ENCODE peak calls at places on chromosomes 12 and 14, in ten cellular contexts. D is hepatocyte, T is upper lobe of right lung, X is ovary, H is tibial nerve, P is cardiac muscle cell, J is heart left ventricle, Y is PC-3, R is endothelial cell of umbilical vein, E is A549. A is an unnamed sample.
A peak's percentile ranks its signal among the peaks of the same experiment; 100 is the strongest.

GRCh38 chr12:88325076-88325827 is 183.1 kb downstream of the TMTC3 start:
- DNase-seq in D (peak; percentile 8), T (no peak), X (peak; percentile 12), H (no peak), P (no peak), J (no peak), Y (peak; percentile 92), R (peak; percentile 88), E (peak; percentile 65), A (peak; percentile 82)

GRCh38 chr14:105219043-105219612 is 29.2 kb upstream of the BTBD6 start:
- DNase-seq in D (no peak), T (no peak), X (no peak), H (no peak), P (no peak), J (no peak), Y (no peak), R (no peak), E (no peak), A (no peak)

GRCh38 chr12:108838194-108839010 is 19.0 kb downstream of the SSH1 start:
- DNase-seq in D (peak; percentile 77), T (peak; percentile 91), X (peak; percentile 71), H (peak; percentile 54), P (peak; percentile 91), J (peak; percentile 97), Y (peak; percentile 99), R (peak; percentile 100), E (peak; percentile 99), A (peak; percentile 100)

GRCh38 chr12:116432321-116432750 is 126.8 kb upstream of the MAP1LC3B2 start:
- DNase-seq in D (peak; percentile 52), T (no peak), X (no peak), H (no peak), P (no peak), J (no peak), Y (no peak), R (no peak), E (no peak), A (no peak)

GRCh38 chr14:103518416-103519042 is 4.1 kb downstream of the CKB start:
- DNase-seq in D (peak; percentile 84), T (peak; percentile 87), X (peak; percentile 80), H (peak; percentile 69), P (peak; percentile 68), J (peak; percentile 64), Y (peak; percentile 71), R (peak; percentile 32), E (peak; percentile 63), A (no peak)

GRCh38 chr12:57872362-57872761 is 25.8 kb upstream of the CTDSP2 start:
- DNase-seq in D (no peak), T (no peak), X (no peak), H (no peak), P (no peak), J (no peak), Y (no peak), R (no peak), E (no peak), A (no peak)

GRCh38 chr12:124565071-124565491 is 2.3 kb downstream of the NCOR2 start:
- DNase-seq in D (no peak), T (no peak), X (no peak), H (no peak), P (no peak), J (no peak), Y (no peak), R (no peak), E (no peak), A (no peak)

GRCh38 chr12:92987362-92987761 is 58.3 kb upstream of the EEA1 start:
- DNase-seq in D (peak; percentile 85), T (no peak), X (peak; percentile 50), H (peak; percentile 56), P (peak; percentile 84), J (no peak), Y (peak; percentile 87), R (peak; percentile 82), E (peak; percentile 71), A (peak; percentile 29)

GRCh38 chr12:57521475-57522018 is 1.1 kb upstream of the MBD6 start:
- DNase-seq in D (peak; percentile 85), T (peak; percentile 77), X (peak; percentile 71), H (peak; percentile 47), P (peak; percentile 69), J (peak; percentile 60), Y (no peak), R (no peak), E (peak; percentile 70), A (no peak)

GRCh38 chr14:81164167-81164774 is 56.5 kb downstream of the GTF2A1 start:
- DNase-seq in D (peak; percentile 73), T (no peak), X (peak; percentile 25), H (peak; percentile 59), P (peak; percentile 62), J (peak; percentile 54), Y (peak; percentile 89), R (peak; percentile 52), E (peak; percentile 82), A (no peak)

GRCh38 chr12:99977550-99977949 is 7.2 kb downstream of the ANKS1B start:
- DNase-seq in D (no peak), T (no peak), X (no peak), H (no peak), P (no peak), J (no peak), Y (no peak), R (no peak), E (no peak), A (no peak)

GRCh38 chr12:124994435-124994975 is 1.1 kb downstream of the BRI3BP start:
- DNase-seq in D (peak; percentile 49), T (no peak), X (no peak), H (no peak), P (no peak), J (no peak), Y (peak; percentile 27), R (no peak), E (peak; percentile 40), A (no peak)

GRCh38 chr14:74614508-74615495 is 2.8 kb upstream of the LTBP2 start:
- DNase-seq in D (no peak), T (no peak), X (no peak), H (no peak), P (no peak), J (no peak), Y (peak; percentile 65), R (no peak), E (no peak), A (no peak)

GRCh38 chr12:105318651-105319483 is 11.6 kb upstream of the C12orf75 start:
- DNase-seq in D (no peak), T (no peak), X (no peak), H (no peak), P (no peak), J (no peak), Y (no peak), R (no peak), E (no peak), A (no peak)

GRCh38 chr14:68094158-68094557 is 274.6 kb downstream of the RAD51B start:
- DNase-seq in D (no peak), T (no peak), X (no peak), H (no peak), P (no peak), J (no peak), Y (peak; percentile 42), R (no peak), E (no peak), A (no peak)

GRCh38 chr12:21656931-21657335 is 709 bp downstream of the LDHB start:
- DNase-seq in D (peak; percentile 62), T (peak; percentile 66), X (peak; percentile 31), H (peak; percentile 27), P (peak; percentile 53), J (peak; percentile 33), Y (peak; percentile 11), R (peak; percentile 69), E (peak; percentile 56), A (no peak)

GRCh38 chr14:104460920-104461651 is 118.5 kb upstream of the C14orf180 start:
- DNase-seq in D (peak; percentile 34), T (no peak), X (peak; percentile 78), H (no peak), P (peak; percentile 38), J (no peak), Y (no peak), R (no peak), E (no peak), A (no peak)

GRCh38 chr12:2290516-2291065 is 237.8 kb downstream of the CACNA1C start:
- DNase-seq in D (no peak), T (no peak), X (no peak), H (no peak), P (no peak), J (no peak), Y (no peak), R (no peak), E (no peak), A (no peak)

DNA sequence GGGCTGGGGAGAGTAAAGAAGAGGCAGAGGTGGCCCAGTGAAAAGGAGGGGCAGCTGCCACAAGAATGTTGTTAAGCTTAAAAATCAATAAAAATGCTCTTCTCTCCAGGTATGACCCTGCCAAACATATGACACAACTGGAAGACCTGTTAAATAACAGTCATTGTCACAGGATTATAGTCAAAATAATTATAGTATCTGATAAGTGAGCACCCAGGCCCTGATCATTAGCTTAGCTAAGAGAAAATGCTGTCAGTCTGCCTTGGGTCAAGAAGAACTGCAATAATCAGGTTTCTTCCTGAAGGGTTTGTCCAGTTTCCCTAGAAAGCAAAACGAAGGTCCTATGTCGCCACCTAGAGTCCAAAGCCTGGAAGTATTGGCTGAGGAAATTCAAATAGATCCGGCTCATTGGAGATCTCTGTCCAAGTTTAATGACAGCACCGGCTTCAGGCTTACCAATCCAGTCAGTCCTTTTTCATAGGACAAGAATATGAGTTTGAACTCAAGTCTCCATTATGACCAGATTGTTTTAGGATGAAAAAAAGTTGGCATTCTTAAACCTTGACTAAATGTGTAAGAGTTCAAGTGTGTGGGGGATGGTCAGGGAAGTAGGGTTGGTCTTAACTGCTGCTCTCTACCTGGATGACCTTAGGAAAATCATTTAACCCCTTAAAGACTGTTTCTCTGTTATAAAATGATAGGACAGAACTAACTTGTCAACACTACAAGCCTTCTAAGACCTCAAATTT is 22.5 kb upstream of the NKX2-8 start:
- DNase-seq in D (peak; percentile 83), T (no peak), X (no peak), H (peak; percentile 51), P (peak; percentile 82), J (no peak), Y (peak; percentile 90), R (peak; percentile 70), E (peak; percentile 80), A (peak; percentile 10)
- H3K4me3 ChIP-seq in D (no peak overlapping the region), T (no peak overlapping the region), X (no peak overlapping the region), H (no peak overlapping the region), P (no peak overlapping the region), J (no peak overlapping the region), Y (no peak overlapping the region), R (no peak overlapping the region), E (no peak overlapping the region), A (no peak overlapping the region)

GRCh38 chr12:94535614-94535932 is 75.9 kb upstream of the CEP83 start:
- DNase-seq in D (no peak), T (no peak), X (no peak), H (no peak), P (no peak), J (no peak), Y (no peak), R (no peak), E (no peak), A (no peak)
- TF ChIP-seq CTCF in D (no peak), T (no peak), X (no peak), H (no peak), P (no peak), J (no peak), Y (no peak), R (no peak), E (no peak), A (no peak)

GRCh38 chr12:3557791-3558190 is 66.8 kb downstream of the PRMT8 start:
- DNase-seq in D (no peak), T (no peak), X (no peak), H (no peak), P (no peak), J (no peak), Y (no peak), R (no peak), E (no peak), A (no peak)
- H3K4me3 ChIP-seq in D (no peak overlapping the region), T (no peak overlapping the region), X (no peak overlapping the region), H (no peak overlapping the region), P (no peak overlapping the region), J (no peak overlapping the region), Y (no peak overlapping the region), R (no peak overlapping the region), E (no peak overlapping the region), A (no peak overlapping the region)

GRCh38 chr14:99327050-99327449 is 55.1 kb upstream of the BCL11B start:
- DNase-seq in D (no peak), T (peak; percentile 23), X (no peak), H (no peak), P (no peak), J (no peak), Y (no peak), R (no peak), E (no peak), A (no peak)
- TF ChIP-seq CTCF in D (no peak), T (no peak), X (no peak), H (no peak), P (peak; percentile 2), J (no peak), Y (peak; percentile 34), R (no peak), E (no peak), A (no peak)

A was measured in AG04449.